ENCODE peak calls at places on chromosomes 7 and 10, in six cellular contexts. U is foreskin melanocyte, B is NCI-H510A treated with DMSO at 0.1 percent for 48 hours, T is M059J, N is NCI-H1105 treated with DMSO at 0.1 percent for 48 hours, F is amygdala. K is an unnamed sample.

GRCh38 chr7:3217166-3217565 is 83.9 kb upstream of the SDK1 start:
- DNase-seq in N (no peak), U (no peak), T (peak), B (no peak), F (no peak), K (no peak)

GRCh38 chr10:100579261-100579660 is 43.5 kb downstream of the HIF1AN start:
- DNase-seq in F (no peak), N (no peak), B (no peak), T (no peak), U (peak), K (no peak)

GRCh38 chr10:6530211-6530840 is 49.8 kb downstream of the PRKCQ start:
- DNase-seq in T (no peak), U (no peak), N (no peak), F (no peak), B (no peak), K (no peak)

GRCh38 chr7:36638140-36638539 is 86.2 kb downstream of the AOAH start:
- DNase-seq in F (no peak), T (no peak), B (peak), N (no peak), U (no peak), K (no peak)

GRCh38 chr10:116082211-116082610 is 190.8 kb downstream of the GFRA1 start:
- DNase-seq in T (peak), N (no peak), F (no peak), B (no peak), U (no peak), K (no peak)

GRCh38 chr7:143240323-143241168 is 18.7 kb downstream of the TAS2R40 start:
- DNase-seq in T (peak), B (peak), F (peak), N (peak), U (peak), K (peak)

GRCh38 chr7:22726849-22727792 is at the start of gene IL6:
- DNase-seq in F (peak), T (peak), B (peak), U (peak), N (peak), K (peak)

GRCh38 chr10:29370612-29371092 is 81.8 kb downstream of the LYZL1 start:
- DNase-seq in U (no peak), F (no peak), T (peak), B (no peak), N (no peak), K (no peak)

GRCh38 chr7:51126324-51126723 is 190.3 kb downstream of the COBL start:
- DNase-seq in B (no peak), N (no peak), U (no peak), T (no peak), F (no peak), K (no peak)

GRCh38 chr7:21763818-21764217 is 181.9 kb downstream of the CDCA7L start:
- DNase-seq in U (no peak), F (no peak), T (no peak), N (no peak), B (no peak), K (no peak)

GRCh38 chr7:83996879-83997278 is 197.7 kb downstream of the SEMA3A start:
- DNase-seq in N (no peak), U (no peak), B (no peak), F (no peak), T (no peak), K (no peak)

GRCh38 chr7:130352335-130353074 is 7.9 kb downstream of the CPA5 start:
- DNase-seq in T (peak), U (no peak), B (peak), F (peak), N (peak), K (no peak)

GRCh38 chr10:49177391-49178355 is 10.5 kb downstream of the TMEM273 start:
- DNase-seq in N (no peak), F (peak), B (no peak), T (peak), U (peak), K (no peak)

GRCh38 chr10:125742465-125742864 is 23.0 kb downstream of the EDRF1 start:
- DNase-seq in B (no peak), U (no peak), N (no peak), T (peak), F (no peak), K (no peak)

GRCh38 chr10:71431216-71431944 is 34.7 kb downstream of the CDH23 start:
- DNase-seq in T (no peak), F (no peak), B (no peak), U (no peak), N (no peak), K (no peak)

GRCh38 chr10:102227050-102227449 is 951 bp downstream of the ELOVL3 start:
- DNase-seq in B (no peak), U (no peak), F (no peak), N (no peak), T (peak), K (no peak)

GRCh38 chr7:141785711-141786552 is 4.1 kb upstream of the TAS2R5 start:
- DNase-seq in B (peak), T (peak), F (peak), U (peak), N (peak), K (peak)

GRCh38 chr7:121303422-121304171 is 25.2 kb upstream of the WNT16 start:
- DNase-seq in U (no peak), F (no peak), T (peak), N (no peak), B (no peak), K (no peak)

GRCh38 chr10:72414642-72415041 is 59.9 kb upstream of the DNAJB12 start:
- DNase-seq in U (no peak), T (no peak), B (no peak), F (no peak), N (no peak), K (no peak)

GRCh38 chr10:104081998-104082397 is 3.7 kb downstream of the COL17A1 start:
- DNase-seq in T (peak), F (no peak), N (no peak), B (no peak), U (no peak), K (no peak)

GRCh38 chr7:47915066-47915976 is 32.9 kb downstream of the PKD1L1 start:
- DNase-seq in U (peak), T (no peak), B (no peak), N (no peak), F (no peak), K (no peak)

GRCh38 chr10:1268856-1269255 is 212.7 kb downstream of the WDR37 start:
- DNase-seq in T (no peak), B (no peak), U (no peak), N (no peak), F (no peak), K (no peak)

GRCh38 chr10:51244739-51245138 is 170.5 kb downstream of the PRKG1 start:
- DNase-seq in F (no peak), N (no peak), B (no peak), T (peak), U (no peak), K (no peak)